ENCODE peak calls at places on chromosomes 6 and 20, in four cellular contexts. A, E, R and J are unnamed samples.

GRCh38 chr20:38610521-38610920 is 8.9 kb downstream of the ARHGAP40 start:
- DNase-seq in A (no peak), E (peak; percentile 42), R (no peak), J (no peak)

GRCh38 chr20:52190437-52191131 is 995 bp downstream of the ZFP64 start:
- DNase-seq in A (peak; percentile 25), E (no peak), R (peak; percentile 22), J (peak; percentile 48)

GRCh38 chr6:170279977-170280688 is 10.7 kb downstream of the DLL1 start:
- DNase-seq in A (peak; percentile 18), E (no peak), R (peak; percentile 81), J (peak; percentile 32)

GRCh38 chr20:50774515-50774914 is 20.3 kb upstream of the BCAS4 start:
- DNase-seq in A (no peak), E (no peak), R (peak; percentile 2), J (no peak)

GRCh38 chr6:27592107-27592480 is 119.2 kb upstream of the ZNF184 start:
- DNase-seq in A (peak; percentile 4), E (no peak), R (no peak), J (no peak)

GRCh38 chr6:166573456-166574216 is 12.8 kb downstream of the RAMACL start:
- DNase-seq in A (no peak), E (no peak), R (no peak), J (no peak)

GRCh38 chr6:146347690-146348089 is 195.9 kb upstream of the RAB32 start:
- DNase-seq in A (no peak), E (no peak), R (no peak), J (no peak)

GRCh38 chr6:50452001-50452400 is 261.3 kb upstream of the TFAP2D start:
- DNase-seq in A (no peak), E (no peak), R (no peak), J (no peak)

GRCh38 chr6:108621117-108621516 is 60.4 kb downstream of the FOXO3 start:
- DNase-seq in A (peak; percentile 57), E (peak; percentile 67), R (no peak), J (peak; percentile 92)

DNA sequence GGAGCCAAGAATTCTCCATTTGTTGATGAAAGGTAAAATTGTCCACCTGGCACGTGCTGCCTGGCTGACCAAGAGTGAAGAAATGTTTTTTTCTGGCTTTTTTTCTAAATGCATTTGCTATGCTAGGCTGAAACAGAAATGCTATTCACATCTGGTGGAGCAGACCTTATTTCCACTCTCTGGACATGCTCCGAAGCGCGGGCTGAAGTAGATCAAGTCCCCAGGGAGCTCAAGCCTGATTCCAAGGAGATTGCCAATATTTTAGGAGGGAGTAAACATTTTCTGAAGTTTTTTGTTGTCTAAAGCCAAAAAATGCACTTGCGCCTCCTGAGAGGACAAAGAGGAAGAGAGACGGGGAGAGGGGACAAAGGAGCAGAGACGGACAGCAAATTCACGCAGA is 23.3 kb upstream of the SMOC2 start:
- DNase-seq in A (no peak), E (no peak), R (no peak), J (no peak)
- H3K4me3 ChIP-seq in A (no peak overlapping the region), E (no peak overlapping the region), R (no peak overlapping the region), J (no peak overlapping the region)

DNA sequence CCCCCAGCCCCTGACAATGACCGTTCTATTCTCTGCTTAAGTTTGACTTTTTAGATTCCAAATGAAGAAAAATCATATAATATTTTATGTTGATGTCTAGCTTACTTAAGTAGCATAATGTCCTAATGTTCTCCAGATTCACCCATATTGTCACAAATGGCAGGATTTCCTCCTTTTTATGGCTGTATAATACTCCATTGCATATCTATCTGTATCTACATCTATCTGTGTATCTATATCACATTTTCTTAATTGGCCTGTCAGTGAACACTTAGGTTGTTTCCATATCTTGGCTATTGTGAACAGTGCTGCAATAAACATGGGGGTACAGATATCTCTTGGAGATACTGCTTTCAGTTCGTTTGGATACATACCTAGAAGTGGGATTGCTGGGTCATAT is 7.0 kb upstream of the LRP11 start:
- DNase-seq in A (no peak), E (no peak), R (no peak), J (no peak)
- TF ChIP-seq CTCF in A (no peak), E (no peak), R (no peak), J (no peak)

GRCh38 chr6:33974030-33974429 is 170.2 kb upstream of the MLN start:
- DNase-seq in A (no peak), E (no peak), R (no peak), J (no peak)
- H3K4me3 ChIP-seq in A (no peak overlapping the region), E (no peak overlapping the region), R (no peak overlapping the region), J (no peak overlapping the region)

GRCh38 chr20:62860391-62860923 is 1.2 kb downstream of the TCFL5 start:
- DNase-seq in A (peak; percentile 47), E (no peak), R (no peak), J (peak; percentile 39)
- TF ChIP-seq CTCF in A (peak; percentile 18), E (peak; percentile 1), R (no peak), J (no peak)

GRCh38 chr20:3452127-3452526 is 18.7 kb upstream of the ATRN start:
- DNase-seq in A (no peak), E (no peak), R (no peak), J (no peak)
- H3K4me3 ChIP-seq in A (no peak overlapping the region), E (no peak overlapping the region), R (no peak overlapping the region), J (no peak overlapping the region)

GRCh38 chr20:32157611-32158010 is 48.1 kb downstream of the TM9SF4 start:
- DNase-seq in A (no peak), E (no peak), R (no peak), J (no peak)

GRCh38 chr20:32153156-32153665 is 43.7 kb downstream of the TM9SF4 start:
- DNase-seq in A (no peak), E (no peak), R (no peak), J (no peak)

GRCh38 chr20:32153771-32154170 is 44.3 kb downstream of the TM9SF4 start:
- DNase-seq in A (no peak), E (no peak), R (no peak), J (no peak)

GRCh38 chr20:32152421-32153155 is 43.1 kb downstream of the TM9SF4 start:
- DNase-seq in A (no peak), E (no peak), R (no peak), J (peak; percentile 21)

DNA sequence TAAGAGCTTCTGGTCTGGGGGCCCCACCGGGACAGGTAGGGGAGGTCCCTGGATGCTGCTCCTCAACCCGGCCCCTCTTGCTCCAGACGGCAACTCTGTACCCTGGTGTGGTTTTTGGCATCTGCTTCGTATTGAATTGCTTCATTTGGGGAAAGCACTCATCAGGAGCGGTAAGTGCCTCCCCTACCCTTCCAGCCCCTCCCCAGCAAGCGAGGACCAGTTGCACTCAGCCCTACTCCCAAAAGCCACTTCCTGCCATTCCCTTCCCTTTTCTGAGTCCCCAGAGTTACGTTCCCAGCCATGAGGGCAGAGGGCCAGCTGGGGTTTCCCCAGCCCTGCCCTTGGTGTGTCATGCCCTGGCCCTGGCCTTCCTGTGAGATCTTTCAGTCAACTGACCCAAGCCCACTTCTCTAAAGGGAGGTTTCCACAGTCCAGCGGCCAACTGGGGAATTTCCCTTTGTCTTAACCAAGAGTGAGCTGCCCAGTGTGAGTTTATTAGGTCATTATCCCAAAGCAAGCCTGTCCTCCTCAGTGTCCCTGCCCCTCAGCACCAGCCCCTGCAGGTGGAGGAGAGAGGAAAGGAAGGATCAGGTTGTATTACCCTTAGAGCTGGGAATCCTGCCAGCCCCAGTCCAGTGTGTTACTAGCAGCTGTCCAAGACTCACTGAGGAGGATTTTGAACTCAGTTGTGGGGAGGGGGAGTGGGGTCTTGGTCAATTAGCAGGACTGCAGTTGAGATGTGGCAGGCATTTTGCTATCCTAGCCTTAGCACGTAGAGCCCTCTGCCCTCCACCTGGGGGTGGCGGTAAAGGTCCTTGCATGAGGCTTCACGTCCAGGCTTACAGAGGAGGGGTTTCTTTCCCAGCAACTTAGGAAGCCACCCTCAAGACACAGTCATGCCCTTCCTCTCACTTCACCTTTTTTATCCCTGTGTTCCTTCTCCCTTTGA is 45.8 kb downstream of the TM9SF4 start:
- DNase-seq in A (peak; percentile 87), E (peak; percentile 79), R (peak; percentile 52), J (peak; percentile 93)
- TF ChIP-seq CTCF in A (peak; percentile 13), E (peak; percentile 42), R (no peak), J (no peak)

GRCh38 chr20:997016-997415 is 5.1 kb downstream of the RSPO4 start:
- DNase-seq in A (no peak), E (no peak), R (no peak), J (no peak)

GRCh38 chr20:990293-990959 is 11.7 kb downstream of the RSPO4 start:
- DNase-seq in A (no peak), E (no peak), R (no peak), J (no peak)

GRCh38 chr20:991850-992249 is 10.3 kb downstream of the RSPO4 start:
- DNase-seq in A (no peak), E (no peak), R (no peak), J (no peak)

GRCh38 chr20:997486-997885 is 4.6 kb downstream of the RSPO4 start:
- DNase-seq in A (no peak), E (no peak), R (no peak), J (no peak)

DNA sequence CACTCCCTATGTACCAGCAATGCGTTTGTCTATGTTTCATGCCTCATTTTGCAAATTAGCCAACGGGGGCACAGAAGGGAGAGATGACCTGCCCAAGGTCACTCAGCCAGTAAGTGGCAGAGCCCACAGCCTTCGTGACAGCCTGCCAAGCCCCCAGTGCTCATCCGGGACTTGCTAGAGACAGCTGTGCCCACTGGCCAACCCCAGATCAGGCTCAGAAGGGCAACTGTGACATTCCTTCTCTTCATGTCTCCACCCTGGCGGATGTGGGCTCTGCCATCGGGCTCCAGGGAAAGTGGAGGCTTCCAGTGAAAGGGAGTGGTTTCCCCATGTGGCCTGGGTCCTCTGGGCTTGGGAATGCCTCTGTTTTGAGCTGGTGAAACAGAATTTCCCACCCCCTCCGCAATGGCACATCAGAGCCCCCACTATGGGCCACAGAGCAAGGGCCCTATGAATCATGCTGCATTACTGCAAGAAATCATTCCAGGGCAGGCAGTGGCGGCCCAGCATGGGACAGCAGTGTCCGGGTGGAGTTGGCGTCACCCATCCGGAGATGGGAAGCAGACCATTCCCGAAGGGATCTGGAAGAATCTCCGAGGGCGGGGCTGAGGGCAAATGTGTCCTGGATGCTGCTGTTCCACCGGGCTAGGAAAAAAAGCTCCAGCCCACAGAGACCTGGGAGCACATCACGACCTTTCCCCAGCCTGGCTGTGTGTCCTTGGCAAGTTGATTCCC is 9.1 kb downstream of the RSPO4 start:
- DNase-seq in A (no peak), E (no peak), R (no peak), J (no peak)
- H3K4me3 ChIP-seq in A (no peak overlapping the region), E (no peak overlapping the region), R (no peak overlapping the region), J (no peak overlapping the region)

GRCh38 chr20:63028461-63028921 is 21.7 kb upstream of the BHLHE23 start:
- DNase-seq in A (no peak), E (no peak), R (no peak), J (no peak)
- TF ChIP-seq CTCF in A (no peak), E (no peak), R (no peak), J (no peak)